ENCODE peak calls at places on chromosomes 5 and 9, in six cellular contexts. One of them, this sample, is unnamed.

GRCh38 chr5:66306105-66306843 is 162.2 kb downstream of the SREK1 start:
- DNase-seq in AG04450: peak
- DNase-seq in upper lobe of left lung: peak
- DNase-seq in WTC11: peak
- DNase-seq in nephron progenitor cell: peak
- DNase-seq in tibial nerve: peak
- DNase-seq in this sample: peak

GRCh38 chr5:2946315-2946714 is 194.8 kb upstream of the IRX2 start:
- DNase-seq in AG04450: no peak
- DNase-seq in upper lobe of left lung: no peak
- DNase-seq in WTC11: no peak
- DNase-seq in nephron progenitor cell: no peak
- DNase-seq in tibial nerve: no peak
- DNase-seq in this sample: no peak

GRCh38 chr9:94758844-94759243 is 32.3 kb downstream of the AOPEP start:
- DNase-seq in AG04450: no peak
- DNase-seq in upper lobe of left lung: no peak
- DNase-seq in WTC11: no peak
- DNase-seq in nephron progenitor cell: no peak
- DNase-seq in tibial nerve: no peak
- DNase-seq in this sample: no peak

GRCh38 chr9:8567963-8568579 is 768.5 kb upstream of the DMAC1 start:
- DNase-seq in AG04450: no peak
- DNase-seq in upper lobe of left lung: no peak
- DNase-seq in WTC11: no peak
- DNase-seq in nephron progenitor cell: no peak
- DNase-seq in tibial nerve: no peak
- DNase-seq in this sample: no peak

GRCh38 chr9:124203818-124204217 is 53.9 kb upstream of the NEK6 start:
- DNase-seq in AG04450: no peak
- DNase-seq in upper lobe of left lung: no peak
- DNase-seq in WTC11: no peak
- DNase-seq in nephron progenitor cell: no peak
- DNase-seq in tibial nerve: no peak
- DNase-seq in this sample: no peak

GRCh38 chr5:139156814-139157213 is 41.4 kb downstream of the SIL1 start:
- DNase-seq in AG04450: no peak
- DNase-seq in upper lobe of left lung: no peak
- DNase-seq in WTC11: no peak
- DNase-seq in nephron progenitor cell: no peak
- DNase-seq in tibial nerve: no peak
- DNase-seq in this sample: no peak

GRCh38 chr9:31445357-31445756 is 939.1 kb upstream of the ACO1 start:
- DNase-seq in AG04450: no peak
- DNase-seq in upper lobe of left lung: no peak
- DNase-seq in WTC11: no peak
- DNase-seq in nephron progenitor cell: no peak
- DNase-seq in tibial nerve: no peak
- DNase-seq in this sample: no peak

GRCh38 chr9:101915479-101915878 is 177.0 kb upstream of the GRIN3A start:
- DNase-seq in AG04450: no peak
- DNase-seq in upper lobe of left lung: no peak
- DNase-seq in WTC11: no peak
- DNase-seq in nephron progenitor cell: no peak
- DNase-seq in tibial nerve: no peak
- DNase-seq in this sample: no peak

GRCh38 chr5:98771389-98772109 is 1.9 kb upstream of the RGMB start:
- DNase-seq in AG04450: peak
- DNase-seq in upper lobe of left lung: peak
- DNase-seq in WTC11: peak
- DNase-seq in nephron progenitor cell: peak
- DNase-seq in tibial nerve: peak
- DNase-seq in this sample: peak

GRCh38 chr9:77946969-77947368 is 84.6 kb downstream of the GNAQ start:
- DNase-seq in AG04450: no peak
- DNase-seq in upper lobe of left lung: peak
- DNase-seq in WTC11: no peak
- DNase-seq in nephron progenitor cell: no peak
- DNase-seq in tibial nerve: no peak
- DNase-seq in this sample: no peak

GRCh38 chr5:175252234-175252805 is 191.7 kb downstream of the DRD1 start:
- DNase-seq in AG04450: no peak
- DNase-seq in upper lobe of left lung: no peak
- DNase-seq in WTC11: no peak
- DNase-seq in nephron progenitor cell: no peak
- DNase-seq in tibial nerve: no peak
- DNase-seq in this sample: no peak

GRCh38 chr9:128731691-128732090 is 7.8 kb upstream of the ZDHHC12 start:
- DNase-seq in AG04450: no peak
- DNase-seq in upper lobe of left lung: no peak
- DNase-seq in WTC11: no peak
- DNase-seq in nephron progenitor cell: no peak
- DNase-seq in tibial nerve: no peak
- DNase-seq in this sample: no peak

GRCh38 chr9:87269296-87269695 is 228.4 kb upstream of the DAPK1 start:
- DNase-seq in AG04450: no peak
- DNase-seq in upper lobe of left lung: no peak
- DNase-seq in WTC11: no peak
- DNase-seq in nephron progenitor cell: no peak
- DNase-seq in tibial nerve: no peak
- DNase-seq in this sample: peak

GRCh38 chr9:137022620-137023008 is 5.4 kb downstream of the ABCA2 start:
- DNase-seq in AG04450: no peak
- DNase-seq in upper lobe of left lung: no peak
- DNase-seq in WTC11: no peak
- DNase-seq in nephron progenitor cell: no peak
- DNase-seq in tibial nerve: no peak
- DNase-seq in this sample: no peak

GRCh38 chr5:114953559-114953958 is 216.1 kb downstream of the TRIM36 start:
- DNase-seq in AG04450: no peak
- DNase-seq in upper lobe of left lung: no peak
- DNase-seq in WTC11: no peak
- DNase-seq in nephron progenitor cell: no peak
- DNase-seq in tibial nerve: no peak
- DNase-seq in this sample: no peak

GRCh38 chr9:114417511-114417910 is 29.7 kb upstream of the AKNA start:
- DNase-seq in AG04450: peak
- DNase-seq in upper lobe of left lung: no peak
- DNase-seq in WTC11: no peak
- DNase-seq in nephron progenitor cell: no peak
- DNase-seq in tibial nerve: no peak
- DNase-seq in this sample: no peak

GRCh38 chr9:133534346-133535284 is at the start of gene ADAMTSL2:
- DNase-seq in AG04450: no peak
- DNase-seq in upper lobe of left lung: peak
- DNase-seq in WTC11: peak
- DNase-seq in nephron progenitor cell: peak
- DNase-seq in tibial nerve: no peak
- DNase-seq in this sample: peak

GRCh38 chr9:87792831-87793288 is 66.9 kb downstream of the CTSL start:
- DNase-seq in AG04450: peak
- DNase-seq in upper lobe of left lung: peak
- DNase-seq in WTC11: no peak
- DNase-seq in nephron progenitor cell: no peak
- DNase-seq in tibial nerve: peak
- DNase-seq in this sample: no peak

GRCh38 chr5:75337366-75338021 is 474 bp downstream of the HMGCR start:
- DNase-seq in AG04450: no peak
- DNase-seq in upper lobe of left lung: peak
- DNase-seq in WTC11: no peak
- DNase-seq in nephron progenitor cell: no peak
- DNase-seq in tibial nerve: peak
- DNase-seq in this sample: no peak

GRCh38 chr9:120559546-120559945 is 20.4 kb downstream of the CDK5RAP2 start:
- DNase-seq in AG04450: no peak
- DNase-seq in upper lobe of left lung: no peak
- DNase-seq in WTC11: no peak
- DNase-seq in nephron progenitor cell: no peak
- DNase-seq in tibial nerve: no peak
- DNase-seq in this sample: no peak

GRCh38 chr9:19799784-19800183 is 10.9 kb upstream of the SLC24A2 start:
- DNase-seq in AG04450: no peak
- DNase-seq in upper lobe of left lung: no peak
- DNase-seq in WTC11: peak
- DNase-seq in nephron progenitor cell: no peak
- DNase-seq in tibial nerve: no peak
- DNase-seq in this sample: no peak

GRCh38 chr9:98807070-98807810 is at the start of gene GALNT12:
- DNase-seq in AG04450: no peak
- DNase-seq in upper lobe of left lung: no peak
- DNase-seq in WTC11: peak
- DNase-seq in nephron progenitor cell: peak
- DNase-seq in tibial nerve: no peak
- DNase-seq in this sample: peak

GRCh38 chr9:71286146-71286545 is 164.7 kb upstream of the TRPM3 start:
- DNase-seq in AG04450: no peak
- DNase-seq in upper lobe of left lung: no peak
- DNase-seq in WTC11: no peak
- DNase-seq in nephron progenitor cell: no peak
- DNase-seq in tibial nerve: no peak
- DNase-seq in this sample: no peak

GRCh38 chr9:84694248-84694647 is 24.7 kb downstream of the NTRK2 start:
- DNase-seq in AG04450: no peak
- DNase-seq in upper lobe of left lung: no peak
- DNase-seq in WTC11: no peak
- DNase-seq in nephron progenitor cell: no peak
- DNase-seq in tibial nerve: no peak
- DNase-seq in this sample: no peak

DNA sequence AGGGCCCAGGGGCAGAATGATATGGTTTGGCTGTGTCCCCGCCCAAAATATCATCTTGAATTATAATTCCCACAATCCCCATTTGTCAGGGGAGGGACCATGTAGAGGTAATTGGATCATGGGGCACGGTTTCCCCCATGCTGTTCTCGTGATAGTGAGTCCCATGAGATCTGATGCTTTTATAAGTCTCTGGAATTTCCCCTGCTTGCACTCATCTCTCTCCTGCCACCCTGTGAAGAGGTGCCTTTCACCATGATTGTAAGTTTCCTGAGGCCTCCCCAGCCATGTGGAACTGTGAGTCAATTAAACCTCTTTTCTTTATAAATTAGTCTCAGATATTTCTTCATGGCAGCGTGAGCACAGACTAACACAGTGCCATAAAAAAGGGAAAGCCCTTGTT is 11.2 kb downstream of the FBXO10 start:
- DNase-seq in AG04450: no peak
- DNase-seq in upper lobe of left lung: no peak
- DNase-seq in WTC11: no peak
- DNase-seq in nephron progenitor cell: no peak
- DNase-seq in tibial nerve: no peak
- DNase-seq in this sample: no peak
- TF ChIP-seq CTCF in AG04450: no peak
- TF ChIP-seq CTCF in upper lobe of left lung: no peak
- TF ChIP-seq CTCF in WTC11: no peak
- TF ChIP-seq CTCF in nephron progenitor cell: no peak
- TF ChIP-seq CTCF in tibial nerve: no peak
- TF ChIP-seq CTCF in this sample: no peak

GRCh38 chr9:38000735-38001134 is 68.3 kb downstream of the SHB start:
- DNase-seq in AG04450: no peak
- DNase-seq in upper lobe of left lung: no peak
- DNase-seq in WTC11: no peak
- DNase-seq in nephron progenitor cell: no peak
- DNase-seq in tibial nerve: no peak
- DNase-seq in this sample: no peak

GRCh38 chr9:37998881-37999311 is 70.1 kb downstream of the SHB start:
- DNase-seq in AG04450: no peak
- DNase-seq in upper lobe of left lung: peak
- DNase-seq in WTC11: no peak
- DNase-seq in nephron progenitor cell: no peak
- DNase-seq in tibial nerve: no peak
- DNase-seq in this sample: no peak

GRCh38 chr9:38001430-38001829 is 67.6 kb downstream of the SHB start:
- DNase-seq in AG04450: no peak
- DNase-seq in upper lobe of left lung: no peak
- DNase-seq in WTC11: no peak
- DNase-seq in nephron progenitor cell: no peak
- DNase-seq in tibial nerve: no peak
- DNase-seq in this sample: no peak

GRCh38 chr9:37999501-38000189 is 69.4 kb downstream of the SHB start:
- DNase-seq in AG04450: no peak
- DNase-seq in upper lobe of left lung: no peak
- DNase-seq in WTC11: no peak
- DNase-seq in nephron progenitor cell: no peak
- DNase-seq in tibial nerve: no peak
- DNase-seq in this sample: no peak

DNA sequence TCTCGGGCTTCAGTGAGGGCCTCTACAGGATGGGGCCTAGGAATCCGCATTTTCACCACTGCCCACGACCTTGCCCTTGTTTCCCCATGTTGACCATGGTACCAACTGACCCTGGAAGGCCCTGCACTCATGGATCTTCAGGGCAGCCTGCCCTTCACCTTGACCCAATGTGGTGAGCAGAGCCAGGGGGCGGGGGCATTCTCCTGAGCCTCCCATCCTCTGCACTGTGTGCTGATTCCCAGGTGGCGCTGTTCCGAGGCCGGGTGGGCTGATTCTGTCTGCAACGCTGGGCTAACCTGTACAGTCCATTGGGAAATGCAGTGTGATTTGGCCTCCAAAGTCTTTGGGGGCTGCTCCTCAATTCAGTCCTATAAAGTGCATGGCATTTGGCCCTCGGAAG is 68.7 kb downstream of the SHB start:
- DNase-seq in AG04450: no peak
- DNase-seq in upper lobe of left lung: no peak
- DNase-seq in WTC11: peak
- DNase-seq in nephron progenitor cell: no peak
- DNase-seq in tibial nerve: no peak
- DNase-seq in this sample: no peak
- TF ChIP-seq CTCF in AG04450: no peak
- TF ChIP-seq CTCF in upper lobe of left lung: no peak
- TF ChIP-seq CTCF in WTC11: no peak
- TF ChIP-seq CTCF in nephron progenitor cell: no peak
- TF ChIP-seq CTCF in tibial nerve: no peak
- TF ChIP-seq CTCF in this sample: no peak

GRCh38 chr9:127007638-127008037 is 93.1 kb downstream of the RALGPS1 start:
- DNase-seq in AG04450: no peak
- DNase-seq in upper lobe of left lung: no peak
- DNase-seq in WTC11: no peak
- DNase-seq in nephron progenitor cell: peak
- DNase-seq in tibial nerve: no peak
- DNase-seq in this sample: no peak
- TF ChIP-seq CTCF in AG04450: no peak
- TF ChIP-seq CTCF in upper lobe of left lung: no peak
- TF ChIP-seq CTCF in WTC11: no peak
- TF ChIP-seq CTCF in nephron progenitor cell: no peak
- TF ChIP-seq CTCF in tibial nerve: no peak
- TF ChIP-seq CTCF in this sample: no peak

DNA sequence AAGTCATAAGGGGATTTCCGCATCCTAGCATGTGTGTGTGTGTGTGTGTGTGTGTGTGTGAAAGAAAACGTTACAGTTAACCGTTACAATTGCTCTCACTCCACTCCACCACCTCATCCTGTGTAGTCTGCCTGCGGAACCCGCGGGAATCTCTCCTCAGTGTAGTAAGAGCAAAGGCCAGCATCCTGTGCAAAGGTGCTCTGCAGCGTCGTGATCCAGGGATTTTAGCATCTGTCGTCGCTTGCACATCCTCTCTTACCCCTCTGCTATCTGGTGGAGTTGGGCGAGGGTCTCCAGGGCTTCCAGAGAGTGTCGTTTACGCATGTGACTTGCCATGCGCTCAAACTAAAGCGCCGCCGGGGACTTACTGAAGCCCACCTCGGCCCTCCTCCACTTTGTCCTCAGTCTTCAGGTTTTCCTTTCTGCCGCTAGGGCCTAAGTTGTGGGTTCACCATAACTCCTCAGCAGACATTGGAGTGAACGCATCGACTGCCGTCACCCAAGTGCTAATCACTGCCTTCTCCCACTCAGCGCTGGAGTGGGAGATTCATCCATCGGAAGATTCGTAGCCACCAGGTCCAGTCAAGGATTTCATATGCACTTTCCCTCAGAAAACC is 3.9 kb downstream of the CDKN2B start:
- DNase-seq in AG04450: no peak
- DNase-seq in upper lobe of left lung: no peak
- DNase-seq in WTC11: peak
- DNase-seq in nephron progenitor cell: peak
- DNase-seq in tibial nerve: no peak
- DNase-seq in this sample: no peak
- TF ChIP-seq CTCF in AG04450: peak
- TF ChIP-seq CTCF in upper lobe of left lung: no peak
- TF ChIP-seq CTCF in WTC11: no peak
- TF ChIP-seq CTCF in nephron progenitor cell: no peak
- TF ChIP-seq CTCF in tibial nerve: no peak
- TF ChIP-seq CTCF in this sample: peak